ENCODE peak calls at places on chromosomes 3 and 15, in seven cellular contexts. One of them, this sample, is unnamed.

GRCh38 chr3:13532085-13532484 is 16.8 kb upstream of the FBLN2 start:
- DNase-seq in lower lobe of right lung: no peak
- DNase-seq in B cell: no peak
- DNase-seq in COR-L47: no peak
- DNase-seq in stimulated activated CD4-positive, alpha-beta T cell treated with anti-CD3 and anti-CD28 coated beads, TNF-alpha, amount 100 ng/mL, for 1 hour: no peak
- DNase-seq in T-helper 9 cell: no peak
- DNase-seq in erythroblast: no peak
- DNase-seq in this sample: no peak

GRCh38 chr3:63753567-63753966 is 65.5 kb upstream of the C3orf49 start:
- DNase-seq in stimulated activated CD4-positive, alpha-beta T cell treated with anti-CD3 and anti-CD28 coated beads, TNF-alpha, amount 100 ng/mL, for 1 hour: no peak
- DNase-seq in COR-L47: no peak
- DNase-seq in T-helper 9 cell: no peak
- DNase-seq in erythroblast: no peak
- DNase-seq in lower lobe of right lung: no peak
- DNase-seq in B cell: no peak
- DNase-seq in this sample: no peak

GRCh38 chr3:187932530-187932929 is 187.3 kb upstream of the BCL6 start:
- DNase-seq in B cell: no peak
- DNase-seq in erythroblast: no peak
- DNase-seq in T-helper 9 cell: no peak
- DNase-seq in COR-L47: no peak
- DNase-seq in stimulated activated CD4-positive, alpha-beta T cell treated with anti-CD3 and anti-CD28 coated beads, TNF-alpha, amount 100 ng/mL, for 1 hour: no peak
- DNase-seq in lower lobe of right lung: no peak
- DNase-seq in this sample: no peak

GRCh38 chr3:138009476-138010272 is at the start of gene CLDN18:
- DNase-seq in COR-L47: no peak
- DNase-seq in stimulated activated CD4-positive, alpha-beta T cell treated with anti-CD3 and anti-CD28 coated beads, TNF-alpha, amount 100 ng/mL, for 1 hour: no peak
- DNase-seq in B cell: no peak
- DNase-seq in T-helper 9 cell: no peak
- DNase-seq in lower lobe of right lung: peak; percentile 74
- DNase-seq in erythroblast: no peak
- DNase-seq in this sample: no peak

GRCh38 chr15:97461212-97461611 is 499.3 kb upstream of the ARRDC4 start:
- DNase-seq in erythroblast: no peak
- DNase-seq in COR-L47: no peak
- DNase-seq in lower lobe of right lung: no peak
- DNase-seq in B cell: no peak
- DNase-seq in stimulated activated CD4-positive, alpha-beta T cell treated with anti-CD3 and anti-CD28 coated beads, TNF-alpha, amount 100 ng/mL, for 1 hour: no peak
- DNase-seq in T-helper 9 cell: no peak
- DNase-seq in this sample: no peak

GRCh38 chr3:52006017-52006819 is 10.5 kb upstream of the RPL29 start:
- DNase-seq in stimulated activated CD4-positive, alpha-beta T cell treated with anti-CD3 and anti-CD28 coated beads, TNF-alpha, amount 100 ng/mL, for 1 hour: no peak
- DNase-seq in T-helper 9 cell: no peak
- DNase-seq in erythroblast: peak; percentile 31
- DNase-seq in lower lobe of right lung: no peak
- DNase-seq in COR-L47: no peak
- DNase-seq in B cell: no peak
- DNase-seq in this sample: no peak

GRCh38 chr15:30923429-30923828 is 19.7 kb downstream of the FAN1 start:
- DNase-seq in erythroblast: no peak
- DNase-seq in COR-L47: no peak
- DNase-seq in stimulated activated CD4-positive, alpha-beta T cell treated with anti-CD3 and anti-CD28 coated beads, TNF-alpha, amount 100 ng/mL, for 1 hour: no peak
- DNase-seq in B cell: no peak
- DNase-seq in T-helper 9 cell: no peak
- DNase-seq in lower lobe of right lung: no peak
- DNase-seq in this sample: no peak

GRCh38 chr3:192516850-192517249 is 210.5 kb downstream of the FGF12 start:
- DNase-seq in lower lobe of right lung: no peak
- DNase-seq in T-helper 9 cell: no peak
- DNase-seq in stimulated activated CD4-positive, alpha-beta T cell treated with anti-CD3 and anti-CD28 coated beads, TNF-alpha, amount 100 ng/mL, for 1 hour: no peak
- DNase-seq in B cell: no peak
- DNase-seq in erythroblast: no peak
- DNase-seq in COR-L47: no peak
- DNase-seq in this sample: no peak

GRCh38 chr3:94004301-94004910 is 24.0 kb downstream of the STX19 start:
- DNase-seq in COR-L47: peak; percentile 52
- DNase-seq in B cell: peak; percentile 56
- DNase-seq in stimulated activated CD4-positive, alpha-beta T cell treated with anti-CD3 and anti-CD28 coated beads, TNF-alpha, amount 100 ng/mL, for 1 hour: no peak
- DNase-seq in lower lobe of right lung: no peak
- DNase-seq in T-helper 9 cell: no peak
- DNase-seq in erythroblast: peak; percentile 73
- DNase-seq in this sample: no peak

GRCh38 chr3:146390967-146391366 is 78.4 kb downstream of the PLSCR2 start:
- DNase-seq in lower lobe of right lung: no peak
- DNase-seq in erythroblast: no peak
- DNase-seq in B cell: no peak
- DNase-seq in stimulated activated CD4-positive, alpha-beta T cell treated with anti-CD3 and anti-CD28 coated beads, TNF-alpha, amount 100 ng/mL, for 1 hour: no peak
- DNase-seq in COR-L47: no peak
- DNase-seq in T-helper 9 cell: no peak
- DNase-seq in this sample: no peak

GRCh38 chr3:127144631-127145030 is 48.3 kb upstream of the PRR23E start:
- DNase-seq in erythroblast: no peak
- DNase-seq in B cell: no peak
- DNase-seq in T-helper 9 cell: no peak
- DNase-seq in COR-L47: no peak
- DNase-seq in lower lobe of right lung: no peak
- DNase-seq in stimulated activated CD4-positive, alpha-beta T cell treated with anti-CD3 and anti-CD28 coated beads, TNF-alpha, amount 100 ng/mL, for 1 hour: no peak
- DNase-seq in this sample: no peak

GRCh38 chr3:158602227-158602626 is 31.2 kb downstream of the MLF1 start:
- DNase-seq in lower lobe of right lung: no peak
- DNase-seq in B cell: no peak
- DNase-seq in T-helper 9 cell: no peak
- DNase-seq in COR-L47: no peak
- DNase-seq in erythroblast: no peak
- DNase-seq in stimulated activated CD4-positive, alpha-beta T cell treated with anti-CD3 and anti-CD28 coated beads, TNF-alpha, amount 100 ng/mL, for 1 hour: no peak
- DNase-seq in this sample: no peak

GRCh38 chr3:169243122-169243521 is 420.4 kb downstream of the MECOM start:
- DNase-seq in T-helper 9 cell: no peak
- DNase-seq in B cell: no peak
- DNase-seq in COR-L47: no peak
- DNase-seq in lower lobe of right lung: no peak
- DNase-seq in stimulated activated CD4-positive, alpha-beta T cell treated with anti-CD3 and anti-CD28 coated beads, TNF-alpha, amount 100 ng/mL, for 1 hour: no peak
- DNase-seq in erythroblast: no peak
- DNase-seq in this sample: no peak

GRCh38 chr15:72116680-72117447 is 1.1 kb downstream of the MYO9A start:
- DNase-seq in stimulated activated CD4-positive, alpha-beta T cell treated with anti-CD3 and anti-CD28 coated beads, TNF-alpha, amount 100 ng/mL, for 1 hour: no peak
- DNase-seq in COR-L47: no peak
- DNase-seq in T-helper 9 cell: peak; percentile 9
- DNase-seq in B cell: peak; percentile 5
- DNase-seq in lower lobe of right lung: no peak
- DNase-seq in erythroblast: peak; percentile 57
- DNase-seq in this sample: no peak

GRCh38 chr15:31273258-31273941 is 53.2 kb upstream of the KLF13 start:
- DNase-seq in lower lobe of right lung: peak; percentile 32
- DNase-seq in B cell: peak; percentile 6
- DNase-seq in stimulated activated CD4-positive, alpha-beta T cell treated with anti-CD3 and anti-CD28 coated beads, TNF-alpha, amount 100 ng/mL, for 1 hour: no peak
- DNase-seq in erythroblast: no peak
- DNase-seq in COR-L47: no peak
- DNase-seq in T-helper 9 cell: no peak
- DNase-seq in this sample: no peak

GRCh38 chr3:158452324-158452723 is 118.7 kb upstream of the MLF1 start:
- DNase-seq in lower lobe of right lung: no peak
- DNase-seq in erythroblast: no peak
- DNase-seq in COR-L47: no peak
- DNase-seq in T-helper 9 cell: no peak
- DNase-seq in B cell: no peak
- DNase-seq in stimulated activated CD4-positive, alpha-beta T cell treated with anti-CD3 and anti-CD28 coated beads, TNF-alpha, amount 100 ng/mL, for 1 hour: no peak
- DNase-seq in this sample: no peak

GRCh38 chr15:28026764-28027713 is 72.1 kb downstream of the OCA2 start:
- DNase-seq in COR-L47: no peak
- DNase-seq in lower lobe of right lung: no peak
- DNase-seq in B cell: no peak
- DNase-seq in erythroblast: no peak
- DNase-seq in stimulated activated CD4-positive, alpha-beta T cell treated with anti-CD3 and anti-CD28 coated beads, TNF-alpha, amount 100 ng/mL, for 1 hour: no peak
- DNase-seq in T-helper 9 cell: no peak
- DNase-seq in this sample: no peak

GRCh38 chr3:29922990-29923746 is 642.3 kb downstream of the RBMS3 start:
- DNase-seq in stimulated activated CD4-positive, alpha-beta T cell treated with anti-CD3 and anti-CD28 coated beads, TNF-alpha, amount 100 ng/mL, for 1 hour: no peak
- DNase-seq in erythroblast: no peak
- DNase-seq in lower lobe of right lung: no peak
- DNase-seq in B cell: no peak
- DNase-seq in T-helper 9 cell: no peak
- DNase-seq in COR-L47: no peak
- DNase-seq in this sample: no peak

GRCh38 chr3:143436231-143436930 is 316.8 kb downstream of the CHST2 start:
- DNase-seq in lower lobe of right lung: no peak
- DNase-seq in stimulated activated CD4-positive, alpha-beta T cell treated with anti-CD3 and anti-CD28 coated beads, TNF-alpha, amount 100 ng/mL, for 1 hour: no peak
- DNase-seq in COR-L47: no peak
- DNase-seq in T-helper 9 cell: no peak
- DNase-seq in erythroblast: no peak
- DNase-seq in B cell: no peak
- DNase-seq in this sample: no peak

GRCh38 chr15:55526559-55527036 is 18.6 kb upstream of the DNAAF4 start:
- DNase-seq in B cell: peak; percentile 20
- DNase-seq in lower lobe of right lung: no peak
- DNase-seq in T-helper 9 cell: no peak
- DNase-seq in COR-L47: peak; percentile 39
- DNase-seq in stimulated activated CD4-positive, alpha-beta T cell treated with anti-CD3 and anti-CD28 coated beads, TNF-alpha, amount 100 ng/mL, for 1 hour: no peak
- DNase-seq in erythroblast: peak; percentile 72
- DNase-seq in this sample: no peak

GRCh38 chr3:11136871-11137626 is 17.2 kb upstream of the HRH1 start:
- DNase-seq in lower lobe of right lung: no peak
- DNase-seq in T-helper 9 cell: no peak
- DNase-seq in erythroblast: no peak
- DNase-seq in B cell: no peak
- DNase-seq in COR-L47: no peak
- DNase-seq in stimulated activated CD4-positive, alpha-beta T cell treated with anti-CD3 and anti-CD28 coated beads, TNF-alpha, amount 100 ng/mL, for 1 hour: no peak
- DNase-seq in this sample: no peak

GRCh38 chr3:70621451-70621850 is 309.0 kb upstream of the MDFIC2 start:
- DNase-seq in B cell: no peak
- DNase-seq in T-helper 9 cell: no peak
- DNase-seq in stimulated activated CD4-positive, alpha-beta T cell treated with anti-CD3 and anti-CD28 coated beads, TNF-alpha, amount 100 ng/mL, for 1 hour: no peak
- DNase-seq in erythroblast: no peak
- DNase-seq in COR-L47: no peak
- DNase-seq in lower lobe of right lung: no peak
- DNase-seq in this sample: no peak

GRCh38 chr3:195352895-195353488 is 82.0 kb upstream of the XXYLT1 start:
- DNase-seq in lower lobe of right lung: no peak
- DNase-seq in B cell: no peak
- DNase-seq in T-helper 9 cell: no peak
- DNase-seq in COR-L47: no peak
- DNase-seq in erythroblast: peak; percentile 85
- DNase-seq in stimulated activated CD4-positive, alpha-beta T cell treated with anti-CD3 and anti-CD28 coated beads, TNF-alpha, amount 100 ng/mL, for 1 hour: no peak
- DNase-seq in this sample: no peak

GRCh38 chr15:62483817-62484216 is 318.7 kb upstream of the C2CD4B start:
- DNase-seq in stimulated activated CD4-positive, alpha-beta T cell treated with anti-CD3 and anti-CD28 coated beads, TNF-alpha, amount 100 ng/mL, for 1 hour: no peak
- DNase-seq in COR-L47: no peak
- DNase-seq in erythroblast: peak; percentile 96
- DNase-seq in B cell: no peak
- DNase-seq in T-helper 9 cell: no peak
- DNase-seq in lower lobe of right lung: no peak
- DNase-seq in this sample: no peak

GRCh38 chr3:134361162-134361831 is 12.9 kb downstream of the AMOTL2 start:
- DNase-seq in lower lobe of right lung: peak; percentile 42
- DNase-seq in B cell: no peak
- DNase-seq in COR-L47: no peak
- DNase-seq in stimulated activated CD4-positive, alpha-beta T cell treated with anti-CD3 and anti-CD28 coated beads, TNF-alpha, amount 100 ng/mL, for 1 hour: no peak
- DNase-seq in erythroblast: no peak
- DNase-seq in T-helper 9 cell: no peak
- DNase-seq in this sample: no peak

GRCh38 chr3:177453087-177453844 is 256.0 kb upstream of the TBL1XR1 start:
- DNase-seq in erythroblast: no peak
- DNase-seq in lower lobe of right lung: no peak
- DNase-seq in COR-L47: no peak
- DNase-seq in stimulated activated CD4-positive, alpha-beta T cell treated with anti-CD3 and anti-CD28 coated beads, TNF-alpha, amount 100 ng/mL, for 1 hour: no peak
- DNase-seq in B cell: no peak
- DNase-seq in T-helper 9 cell: no peak
- DNase-seq in this sample: no peak

GRCh38 chr3:58388550-58389061 is 45.0 kb downstream of the PDHB start:
- DNase-seq in B cell: no peak
- DNase-seq in lower lobe of right lung: no peak
- DNase-seq in COR-L47: no peak
- DNase-seq in erythroblast: no peak
- DNase-seq in stimulated activated CD4-positive, alpha-beta T cell treated with anti-CD3 and anti-CD28 coated beads, TNF-alpha, amount 100 ng/mL, for 1 hour: no peak
- DNase-seq in T-helper 9 cell: no peak
- DNase-seq in this sample: no peak

GRCh38 chr15:91104111-91104510 is 4.1 kb downstream of the SV2B start:
- DNase-seq in COR-L47: peak; percentile 27
- DNase-seq in lower lobe of right lung: no peak
- DNase-seq in erythroblast: no peak
- DNase-seq in T-helper 9 cell: no peak
- DNase-seq in stimulated activated CD4-positive, alpha-beta T cell treated with anti-CD3 and anti-CD28 coated beads, TNF-alpha, amount 100 ng/mL, for 1 hour: no peak
- DNase-seq in B cell: no peak
- DNase-seq in this sample: no peak

GRCh38 chr3:75171632-75172230 is 492.4 kb upstream of the FRG2C start:
- DNase-seq in stimulated activated CD4-positive, alpha-beta T cell treated with anti-CD3 and anti-CD28 coated beads, TNF-alpha, amount 100 ng/mL, for 1 hour: no peak
- DNase-seq in B cell: no peak
- DNase-seq in erythroblast: peak; percentile 1
- DNase-seq in T-helper 9 cell: no peak
- DNase-seq in COR-L47: peak; percentile 2
- DNase-seq in lower lobe of right lung: no peak
- DNase-seq in this sample: no peak

GRCh38 chr3:151979914-151980313 is 106.5 kb downstream of the SUCNR1 start:
- DNase-seq in stimulated activated CD4-positive, alpha-beta T cell treated with anti-CD3 and anti-CD28 coated beads, TNF-alpha, amount 100 ng/mL, for 1 hour: no peak
- DNase-seq in lower lobe of right lung: no peak
- DNase-seq in COR-L47: no peak
- DNase-seq in T-helper 9 cell: no peak
- DNase-seq in B cell: no peak
- DNase-seq in erythroblast: no peak
- DNase-seq in this sample: no peak

GRCh38 chr3:109364088-109364487 is 26.7 kb upstream of the DPPA4 start:
- DNase-seq in stimulated activated CD4-positive, alpha-beta T cell treated with anti-CD3 and anti-CD28 coated beads, TNF-alpha, amount 100 ng/mL, for 1 hour: no peak
- DNase-seq in lower lobe of right lung: no peak
- DNase-seq in T-helper 9 cell: no peak
- DNase-seq in B cell: no peak
- DNase-seq in erythroblast: no peak
- DNase-seq in COR-L47: no peak
- DNase-seq in this sample: no peak

GRCh38 chr3:113271189-113271588 is 59.8 kb downstream of the BOC start:
- DNase-seq in erythroblast: peak; percentile 2
- DNase-seq in lower lobe of right lung: no peak
- DNase-seq in COR-L47: peak; percentile 56
- DNase-seq in T-helper 9 cell: no peak
- DNase-seq in B cell: no peak
- DNase-seq in stimulated activated CD4-positive, alpha-beta T cell treated with anti-CD3 and anti-CD28 coated beads, TNF-alpha, amount 100 ng/mL, for 1 hour: no peak
- DNase-seq in this sample: no peak

GRCh38 chr15:77706482-77707244 is 74.0 kb upstream of the LINGO1 start:
- DNase-seq in stimulated activated CD4-positive, alpha-beta T cell treated with anti-CD3 and anti-CD28 coated beads, TNF-alpha, amount 100 ng/mL, for 1 hour: no peak
- DNase-seq in T-helper 9 cell: no peak
- DNase-seq in lower lobe of right lung: no peak
- DNase-seq in B cell: no peak
- DNase-seq in erythroblast: no peak
- DNase-seq in COR-L47: peak; percentile 54
- DNase-seq in this sample: no peak

GRCh38 chr15:73081321-73081958 is 29.2 kb downstream of the NEO1 start:
- DNase-seq in T-helper 9 cell: no peak
- DNase-seq in erythroblast: peak; percentile 42
- DNase-seq in lower lobe of right lung: no peak
- DNase-seq in stimulated activated CD4-positive, alpha-beta T cell treated with anti-CD3 and anti-CD28 coated beads, TNF-alpha, amount 100 ng/mL, for 1 hour: no peak
- DNase-seq in COR-L47: peak; percentile 40
- DNase-seq in B cell: peak; percentile 45
- DNase-seq in this sample: no peak

GRCh38 chr15:101533371-101534140 is 44.0 kb upstream of the PCSK6 start:
- DNase-seq in B cell: no peak
- DNase-seq in lower lobe of right lung: no peak
- DNase-seq in T-helper 9 cell: no peak
- DNase-seq in stimulated activated CD4-positive, alpha-beta T cell treated with anti-CD3 and anti-CD28 coated beads, TNF-alpha, amount 100 ng/mL, for 1 hour: no peak
- DNase-seq in erythroblast: no peak
- DNase-seq in COR-L47: no peak
- DNase-seq in this sample: no peak

GRCh38 chr15:63605816-63606215 is 8.6 kb downstream of the FBXL22 start:
- DNase-seq in stimulated activated CD4-positive, alpha-beta T cell treated with anti-CD3 and anti-CD28 coated beads, TNF-alpha, amount 100 ng/mL, for 1 hour: peak; percentile 34
- DNase-seq in erythroblast: no peak
- DNase-seq in T-helper 9 cell: peak; percentile 35
- DNase-seq in COR-L47: no peak
- DNase-seq in lower lobe of right lung: no peak
- DNase-seq in B cell: peak; percentile 50
- DNase-seq in this sample: no peak

GRCh38 chr3:193883551-193883950 is 252.4 kb upstream of the HES1 start:
- DNase-seq in lower lobe of right lung: no peak
- DNase-seq in erythroblast: no peak
- DNase-seq in stimulated activated CD4-positive, alpha-beta T cell treated with anti-CD3 and anti-CD28 coated beads, TNF-alpha, amount 100 ng/mL, for 1 hour: no peak
- DNase-seq in T-helper 9 cell: no peak
- DNase-seq in B cell: no peak
- DNase-seq in COR-L47: no peak
- DNase-seq in this sample: no peak

GRCh38 chr15:73908030-73908821 is 18.0 kb upstream of the LOXL1 start:
- DNase-seq in lower lobe of right lung: peak; percentile 87
- DNase-seq in stimulated activated CD4-positive, alpha-beta T cell treated with anti-CD3 and anti-CD28 coated beads, TNF-alpha, amount 100 ng/mL, for 1 hour: peak; percentile 42
- DNase-seq in erythroblast: peak; percentile 51
- DNase-seq in B cell: peak; percentile 68
- DNase-seq in COR-L47: peak; percentile 68
- DNase-seq in T-helper 9 cell: peak; percentile 72
- DNase-seq in this sample: peak; percentile 5

This sample was measured in esophagus squamous epithelium.